ENCODE peak calls at places on chromosomes 6 and 20, in five cellular contexts. S is D341Med, Z is NCI-H2081, Y is nucleus accumbens, U is iris pigment epithelial cell. P is an unnamed sample.

GRCh38 chr6:79719248-79719975 is 88.3 kb downstream of the SH3BGRL2 start:
- DNase-seq in S (no peak), U (peak), Y (no peak), Z (no peak), P (no peak)

GRCh38 chr6:34236423-34237315 is at the start of gene HMGA1:
- DNase-seq in S (peak), Z (peak), Y (peak), U (peak), P (peak)

GRCh38 chr6:141658721-141659120 is 474.0 kb upstream of the GJE1 start:
- DNase-seq in Z (no peak), S (no peak), Y (no peak), U (no peak), P (no peak)

GRCh38 chr20:38985603-38986170 is 23.5 kb downstream of the DHX35 start:
- DNase-seq in S (no peak), Z (no peak), Y (no peak), U (peak), P (no peak)

GRCh38 chr6:89487864-89488263 is 54.9 kb downstream of the ANKRD6 start:
- DNase-seq in Z (no peak), U (no peak), S (no peak), Y (no peak), P (no peak)

GRCh38 chr6:46969206-46969605 is 47.5 kb upstream of the ADGRF5 start:
- DNase-seq in Z (no peak), S (no peak), Y (no peak), U (no peak), P (no peak)

GRCh38 chr6:52724406-52725121 is 38.7 kb downstream of the GSTA2 start:
- DNase-seq in Z (peak), Y (no peak), U (peak), S (peak), P (no peak)

GRCh38 chr6:76342611-76343160 is 270.2 kb upstream of the IMPG1 start:
- DNase-seq in Y (no peak), Z (no peak), U (no peak), S (no peak), P (no peak)

GRCh38 chr6:106290032-106290431 is 35.5 kb downstream of the ATG5 start:
- DNase-seq in Z (no peak), S (no peak), U (no peak), Y (no peak), P (no peak)

GRCh38 chr6:47134476-47135189 is 92.5 kb upstream of the ADGRF1 start:
- DNase-seq in Y (no peak), Z (peak), S (no peak), U (peak), P (no peak)

GRCh38 chr6:145891126-145891525 is 73.0 kb downstream of the SHPRH start:
- DNase-seq in Z (no peak), U (peak), S (no peak), Y (no peak), P (no peak)

GRCh38 chr6:27545271-27546046 is 72.6 kb upstream of the ZNF184 start:
- DNase-seq in U (peak), Y (no peak), Z (peak), S (no peak), P (no peak)

GRCh38 chr6:19865178-19865577 is 28.0 kb downstream of the ID4 start:
- DNase-seq in S (no peak), U (no peak), Z (peak), Y (no peak), P (no peak)

GRCh38 chr6:150717419-150717818 is 117.7 kb downstream of the PLEKHG1 start:
- DNase-seq in U (no peak), Z (no peak), Y (no peak), S (no peak), P (no peak)

GRCh38 chr6:156526081-156526480 is 251.1 kb upstream of the ARID1B start:
- DNase-seq in Y (no peak), Z (no peak), S (no peak), U (no peak), P (no peak)

GRCh38 chr6:139588734-139589418 is 214.4 kb upstream of the CITED2 start:
- DNase-seq in U (peak), S (no peak), Z (no peak), Y (no peak), P (no peak)

GRCh38 chr6:160347259-160348208 is 644 bp upstream of the SLC22A3 start:
- DNase-seq in Y (no peak), Z (no peak), S (no peak), U (no peak), P (no peak)

GRCh38 chr6:156977527-156978291 is 200.5 kb downstream of the ARID1B start:
- DNase-seq in Y (no peak), U (peak), Z (peak), S (no peak), P (peak)

GRCh38 chr20:1674361-1674760 is 16.8 kb upstream of the SIRPG start:
- DNase-seq in Z (no peak), S (no peak), U (no peak), Y (no peak), P (no peak)

GRCh38 chr6:7646394-7646793 is 56.4 kb downstream of the SNRNP48 start:
- DNase-seq in Z (no peak), S (no peak), U (peak), Y (no peak), P (no peak)

GRCh38 chr20:38135641-38136420 is 29.2 kb downstream of the TGM2 start:
- DNase-seq in U (no peak), Z (no peak), Y (no peak), S (no peak), P (no peak)

GRCh38 chr6:149405823-149406765 is 6.0 kb downstream of the SUMO4 start:
- DNase-seq in Y (no peak), Z (no peak), U (peak), S (no peak), P (no peak)

GRCh38 chr20:33858666-33859065 is 47.5 kb downstream of the CHMP4B start:
- DNase-seq in Z (no peak), Y (no peak), S (no peak), U (no peak), P (no peak)